ENCODE peak calls at places on chromosomes 12 and 14, in nine cellular contexts. J is pancreas; D is breast epithelium; V is uterus; E is GM23248; N is CD4-positive, CD25-positive, alpha-beta regulatory T cell; P is astrocyte of the spinal cord; W is choroid plexus epithelial cell; F is effector memory CD4-positive, alpha-beta T cell. S is an unnamed sample.

GRCh38 chr14:23434488-23435219 is 806 bp downstream of the MYH7 start:
- DNase-seq in J (no peak), D (peak), V (no peak), E (no peak), N (no peak), P (no peak), W (no peak), F (no peak), S (no peak)

GRCh38 chr12:60415361-60415760 is 819.5 kb downstream of the SLC16A7 start:
- DNase-seq in J (no peak), D (no peak), V (no peak), E (no peak), N (no peak), P (no peak), W (peak), F (no peak), S (no peak)

GRCh38 chr12:11171953-11172675 is 1.1 kb downstream of the SMIM10L1 start:
- DNase-seq in J (no peak), D (no peak), V (no peak), E (peak), N (no peak), P (no peak), W (peak), F (no peak), S (no peak)

GRCh38 chr14:76872796-76873432 is 46.7 kb downstream of the LRRC74A start:
- DNase-seq in J (peak), D (peak), V (peak), E (peak), N (peak), P (peak), W (peak), F (peak), S (no peak)

GRCh38 chr12:121175383-121176119 is 34.4 kb upstream of the P2RX4 start:
- DNase-seq in J (no peak), D (no peak), V (no peak), E (no peak), N (no peak), P (no peak), W (peak), F (no peak), S (peak)

GRCh38 chr12:57590892-57591566 is at the start of gene PIP4K2C:
- DNase-seq in J (peak), D (peak), V (peak), E (peak), N (peak), P (peak), W (peak), F (peak), S (peak)

GRCh38 chr14:91317381-91318313 is 73.1 kb upstream of the GPR68 start:
- DNase-seq in J (peak), D (peak), V (peak), E (peak), N (peak), P (no peak), W (no peak), F (peak), S (peak)

GRCh38 chr14:104940526-104941150 is 16.0 kb downstream of the PLD4 start:
- DNase-seq in J (no peak), D (no peak), V (peak), E (no peak), N (no peak), P (no peak), W (peak), F (no peak), S (no peak)

GRCh38 chr14:25381498-25381897 is 331.6 kb upstream of the STXBP6 start:
- DNase-seq in J (no peak), D (no peak), V (no peak), E (peak), N (no peak), P (no peak), W (no peak), F (no peak), S (no peak)

GRCh38 chr12:1741154-1741949 is 50.5 kb downstream of the ADIPOR2 start:
- DNase-seq in J (no peak), D (no peak), V (no peak), E (peak), N (no peak), P (no peak), W (no peak), F (no peak), S (no peak)

GRCh38 chr12:57520008-57520726 is at the start of gene DDIT3:
- DNase-seq in J (peak), D (peak), V (peak), E (peak), N (peak), P (peak), W (peak), F (peak), S (peak)

GRCh38 chr12:109562871-109563270 is 10.4 kb downstream of the MMAB start:
- DNase-seq in J (no peak), D (no peak), V (no peak), E (no peak), N (no peak), P (no peak), W (no peak), F (no peak), S (no peak)

GRCh38 chr12:106956048-106956935 is 585 bp downstream of the TMEM263 start:
- DNase-seq in J (peak), D (peak), V (peak), E (peak), N (peak), P (peak), W (peak), F (peak), S (peak)

GRCh38 chr12:4978737-4979136 is 64.9 kb upstream of the KCNA5 start:
- DNase-seq in J (no peak), D (no peak), V (no peak), E (peak), N (no peak), P (no peak), W (no peak), F (no peak), S (no peak)

GRCh38 chr12:122862872-122863701 is 27.8 kb downstream of the HIP1R start:
- DNase-seq in J (peak), D (peak), V (no peak), E (no peak), N (no peak), P (no peak), W (no peak), F (no peak), S (peak)

GRCh38 chr12:76611533-76611932 is 52.0 kb upstream of the OSBPL8 start:
- DNase-seq in J (no peak), D (no peak), V (no peak), E (peak), N (no peak), P (peak), W (peak), F (no peak), S (no peak)

GRCh38 chr14:82060219-82060618 is 526.6 kb upstream of the SEL1L start:
- DNase-seq in J (no peak), D (no peak), V (no peak), E (no peak), N (no peak), P (no peak), W (no peak), F (no peak), S (no peak)

GRCh38 chr12:29889737-29890136 is 106.0 kb upstream of the TMTC1 start:
- DNase-seq in J (peak), D (no peak), V (no peak), E (peak), N (no peak), P (peak), W (peak), F (no peak), S (peak)

GRCh38 chr14:21287166-21287565 is 7.3 kb downstream of the RPGRIP1 start:
- DNase-seq in J (no peak), D (no peak), V (no peak), E (no peak), N (no peak), P (no peak), W (no peak), F (no peak), S (no peak)

GRCh38 chr14:103522649-103523582 is at the start of gene CKB:
- DNase-seq in J (peak), D (no peak), V (peak), E (peak), N (no peak), P (no peak), W (peak), F (no peak), S (peak)

GRCh38 chr12:116066381-116067230 is 210.9 kb downstream of the MED13L start:
- DNase-seq in J (peak), D (no peak), V (no peak), E (peak), N (peak), P (no peak), W (peak), F (peak), S (peak)

GRCh38 chr12:57173089-57173488 is 25.7 kb upstream of the LRP1-AS start:
- DNase-seq in J (no peak), D (no peak), V (no peak), E (peak), N (no peak), P (no peak), W (no peak), F (no peak), S (no peak)

GRCh38 chr14:68607081-68607851 is 185.6 kb downstream of the ZFP36L1 start:
- DNase-seq in J (no peak), D (no peak), V (peak), E (peak), N (no peak), P (peak), W (peak), F (no peak), S (peak)

DNA sequence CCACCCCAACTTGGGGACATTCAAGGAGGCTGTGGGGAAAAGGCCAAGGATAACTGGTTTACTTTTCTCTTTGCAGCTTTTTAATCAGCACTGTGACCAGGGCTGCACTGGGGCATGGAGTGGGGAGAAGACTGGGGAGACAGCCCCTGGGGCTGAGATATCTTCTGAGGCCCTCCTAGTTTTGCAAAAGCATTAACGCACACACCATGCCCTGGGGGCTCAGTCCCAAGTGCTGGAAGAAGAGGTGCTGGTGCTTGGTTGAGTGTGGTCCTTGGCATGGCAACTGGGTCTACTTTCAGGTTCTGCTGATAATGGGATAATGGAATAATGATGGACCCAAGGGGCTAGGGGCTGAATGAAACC is 9.4 kb upstream of the SMARCD1 start:
- DNase-seq in J (no peak), D (no peak), V (no peak), E (no peak), N (no peak), P (no peak), W (no peak), F (no peak), S (no peak)
- H3K4me3 ChIP-seq in J (no peak), D (no peak), V (no peak), E (no peak), N (no peak), P (no peak), W (no peak), F (no peak), S (no peak)

DNA sequence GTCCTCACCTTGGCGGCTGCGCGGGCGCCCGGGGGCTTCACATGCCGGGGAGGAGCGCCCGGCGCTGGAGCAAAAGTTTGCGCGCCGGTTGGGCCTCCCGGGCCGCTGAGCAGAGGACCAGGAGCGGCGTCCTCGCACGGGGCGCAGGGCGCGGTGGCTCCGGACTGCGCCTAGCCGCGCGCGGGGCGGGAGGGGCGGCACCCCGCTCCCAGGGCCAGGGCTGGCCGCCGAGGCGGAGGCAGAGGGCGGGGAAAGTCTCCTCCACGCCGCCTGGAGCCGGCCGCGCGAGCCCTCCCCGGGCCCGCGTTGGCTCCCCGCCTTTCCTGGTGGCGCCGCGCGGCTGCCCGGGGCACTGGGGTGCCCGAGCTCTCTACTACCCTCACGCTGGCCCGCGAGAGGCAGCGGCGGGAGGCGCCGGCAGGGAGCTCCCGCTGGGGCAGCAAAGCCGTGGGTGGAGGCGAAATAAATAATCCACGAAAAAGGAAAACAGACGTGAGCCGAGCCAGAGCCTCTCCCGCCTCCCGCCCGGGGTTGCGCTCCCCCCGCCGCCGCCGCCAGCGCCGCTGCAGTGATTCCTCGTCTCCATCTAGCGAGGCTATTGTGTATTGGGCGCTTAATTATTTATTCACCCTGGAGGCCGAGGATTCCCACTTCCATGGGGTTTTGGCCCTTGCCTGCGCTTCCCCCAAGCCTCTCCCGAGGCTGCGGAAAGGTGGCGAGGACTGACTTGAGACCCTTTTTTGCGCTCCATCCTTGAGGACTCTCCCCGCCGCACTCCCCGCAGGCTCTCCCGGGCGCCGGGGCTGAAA is 476 bp upstream of the PRIMA1 start:
- DNase-seq in J (no peak), D (no peak), V (peak), E (peak), N (no peak), P (no peak), W (no peak), F (no peak), S (peak)
- H3K4me3 ChIP-seq in J (peak), D (peak), V (peak), E (peak), N (no peak), P (no peak), W (no peak), F (no peak), S (no peak)

GRCh38 chr14:75440733-75441474 is 13.1 kb downstream of the JDP2 start:
- DNase-seq in J (peak), D (no peak), V (peak), E (peak), N (no peak), P (peak), W (peak), F (no peak), S (no peak)
- H3K4me3 ChIP-seq in J (no peak), D (peak), V (no peak), E (no peak), N (no peak), P (no peak), W (no peak), F (no peak), S (no peak)

GRCh38 chr12:89959188-89959587 is 250.6 kb upstream of the ATP2B1 start:
- DNase-seq in J (no peak), D (no peak), V (no peak), E (peak), N (no peak), P (no peak), W (no peak), F (no peak), S (no peak)
- H3K4me3 ChIP-seq in J (no peak), D (no peak), V (no peak), E (no peak), N (no peak), P (no peak), W (no peak), F (no peak), S (no peak)

GRCh38 chr14:74660167-74660566 is 48.1 kb upstream of the LTBP2 start:
- DNase-seq in J (no peak), D (no peak), V (no peak), E (no peak), N (no peak), P (no peak), W (no peak), F (no peak), S (no peak)

GRCh38 chr14:74664717-74665116 is 48.2 kb downstream of the AREL1 start:
- DNase-seq in J (no peak), D (no peak), V (no peak), E (no peak), N (no peak), P (no peak), W (no peak), F (no peak), S (no peak)

GRCh38 chr14:74660863-74661262 is 48.8 kb upstream of the LTBP2 start:
- DNase-seq in J (no peak), D (no peak), V (no peak), E (no peak), N (no peak), P (no peak), W (no peak), F (no peak), S (no peak)

GRCh38 chr14:74663884-74664283 is 49.0 kb downstream of the AREL1 start:
- DNase-seq in J (no peak), D (no peak), V (no peak), E (peak), N (no peak), P (no peak), W (no peak), F (no peak), S (no peak)

GRCh38 chr14:74661726-74662450 is 49.9 kb upstream of the LTBP2 start:
- DNase-seq in J (no peak), D (no peak), V (peak), E (no peak), N (no peak), P (no peak), W (no peak), F (no peak), S (no peak)
- H3K4me3 ChIP-seq in J (no peak), D (no peak), V (no peak), E (no peak), N (no peak), P (no peak), W (no peak), F (no peak), S (no peak)

DNA sequence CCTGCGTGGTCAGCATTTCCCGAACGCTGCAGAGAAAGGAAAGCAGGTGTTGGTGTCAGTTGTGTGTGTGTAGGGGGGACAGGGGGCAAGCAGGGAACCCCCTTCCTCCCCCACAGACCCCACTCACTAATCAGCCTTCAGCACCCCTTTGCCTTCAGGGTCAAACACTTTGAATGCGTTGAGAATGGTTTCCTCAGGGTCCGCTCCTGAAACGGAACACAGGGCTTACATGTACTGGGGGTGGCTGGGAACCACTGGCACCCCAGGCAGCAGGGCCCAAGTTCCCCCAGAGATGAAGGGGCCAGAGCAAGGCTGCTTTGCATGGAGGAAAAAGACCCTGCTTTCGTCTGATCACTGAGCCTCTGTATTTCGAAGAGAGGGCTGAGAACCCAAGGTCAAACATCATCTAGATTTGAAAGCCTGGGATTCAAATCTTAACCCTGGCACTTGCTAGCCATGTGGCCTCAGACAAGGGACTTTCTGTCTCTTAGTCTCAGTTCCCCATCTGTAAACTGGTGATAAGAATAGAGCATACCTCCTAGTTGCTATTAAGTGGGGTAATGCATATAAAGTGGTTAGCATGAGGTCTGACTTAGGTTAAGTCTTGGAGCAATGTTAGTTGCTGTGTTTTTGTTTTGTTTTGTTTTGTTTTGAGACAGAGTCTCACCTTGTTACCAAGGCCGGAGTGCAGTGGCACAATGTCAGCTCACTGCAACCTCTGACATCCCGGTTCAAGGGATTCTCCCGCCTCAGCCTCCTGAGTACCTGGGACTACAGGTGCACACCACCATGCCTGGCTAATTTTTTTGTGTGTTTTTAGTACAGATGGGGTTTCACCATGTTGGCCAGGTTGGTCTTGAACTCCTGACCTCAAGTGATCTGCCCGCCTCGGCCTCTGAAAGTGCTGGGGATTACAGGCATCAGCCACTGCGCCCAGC is 7.0 kb downstream of the MYL2 start:
- DNase-seq in J (no peak), D (no peak), V (no peak), E (no peak), N (no peak), P (no peak), W (no peak), F (no peak), S (no peak)
- H3K4me3 ChIP-seq in J (no peak), D (no peak), V (no peak), E (no peak), N (no peak), P (no peak), W (no peak), F (no peak), S (no peak)

GRCh38 chr12:40105515-40106201 is at the start of gene SLC2A13:
- DNase-seq in J (peak), D (peak), V (peak), E (peak), N (peak), P (peak), W (peak), F (peak), S (peak)

GRCh38 chr12:40107098-40107802 is 1.4 kb upstream of the SLC2A13 start:
- DNase-seq in J (peak), D (peak), V (peak), E (peak), N (peak), P (peak), W (peak), F (peak), S (peak)

GRCh38 chr12:40107803-40108620 is 2.1 kb upstream of the SLC2A13 start:
- DNase-seq in J (no peak), D (no peak), V (no peak), E (no peak), N (no peak), P (no peak), W (no peak), F (no peak), S (no peak)

GRCh38 chr12:40106202-40106533 is 287 bp upstream of the SLC2A13 start:
- DNase-seq in J (no peak), D (no peak), V (no peak), E (no peak), N (no peak), P (no peak), W (peak), F (no peak), S (no peak)

GRCh38 chr12:40106655-40107054 is 774 bp upstream of the SLC2A13 start:
- DNase-seq in J (no peak), D (no peak), V (no peak), E (no peak), N (no peak), P (no peak), W (peak), F (no peak), S (no peak)
- H3K4me3 ChIP-seq in J (peak), D (peak), V (peak), E (peak), N (peak), P (no peak), W (peak), F (peak), S (no peak)

GRCh38 chr14:94971750-94972149 is 185.6 kb downstream of the DICER1 start:
- DNase-seq in J (no peak), D (no peak), V (peak), E (peak), N (no peak), P (no peak), W (no peak), F (no peak), S (no peak)
- H3K4me3 ChIP-seq in J (no peak), D (peak), V (no peak), E (no peak), N (no peak), P (no peak), W (no peak), F (no peak), S (no peak)

S was measured in mucosa of descending colon.